ENCODE peak calls at places on chromosomes 2 and 18, in six cellular contexts. S is mesenchymal stem cell, W is H9, U is neuronal stem cell, Q is H1, O is mesendoderm. J is an unnamed sample.

GRCh38 chr2:153875801-153876466 is 4.2 kb downstream of the GALNT13 start:
- DNase-seq in S (no peak), W (no peak), U (no peak), Q (no peak), O (no peak), J (no peak)

GRCh38 chr2:168346725-168347477 is 99.5 kb upstream of the STK39 start:
- DNase-seq in S (peak; percentile 69), W (peak; percentile 69), U (peak; percentile 70), Q (peak; percentile 83), O (peak; percentile 78), J (peak; percentile 63)

GRCh38 chr2:12402440-12403139 is 314.1 kb upstream of the TRIB2 start:
- DNase-seq in S (no peak), W (no peak), U (no peak), Q (no peak), O (peak; percentile 65), J (no peak)

GRCh38 chr2:197107291-197108269 is 181.1 kb upstream of the PGAP1 start:
- DNase-seq in S (peak; percentile 95), W (no peak), U (no peak), Q (no peak), O (peak; percentile 81), J (peak; percentile 69)

GRCh38 chr2:1501991-1502390 is 88.7 kb downstream of the TPO start:
- DNase-seq in S (no peak), W (no peak), U (no peak), Q (no peak), O (no peak), J (no peak)

GRCh38 chr2:9844581-9844980 is 1.3 kb downstream of the TAF1B start:
- DNase-seq in S (peak; percentile 15), W (no peak), U (no peak), Q (no peak), O (no peak), J (peak; percentile 38)

GRCh38 chr18:5720132-5720531 is 175.2 kb downstream of the TMEM200C start:
- DNase-seq in S (no peak), W (no peak), U (no peak), Q (no peak), O (no peak), J (no peak)

GRCh38 chr2:189302274-189302948 is 122.8 kb upstream of the COL5A2 start:
- DNase-seq in S (no peak), W (no peak), U (no peak), Q (no peak), O (peak; percentile 67), J (peak; percentile 23)

GRCh38 chr18:72848534-72849237 is 19.1 kb downstream of the NETO1 start:
- DNase-seq in S (no peak), W (no peak), U (no peak), Q (no peak), O (peak; percentile 35), J (no peak)

GRCh38 chr18:2482711-2483475 is 88.4 kb downstream of the METTL4 start:
- DNase-seq in S (no peak), W (no peak), U (no peak), Q (no peak), O (no peak), J (no peak)

GRCh38 chr2:34474646-34475045 is 875.5 kb upstream of the FAM98A start:
- DNase-seq in S (no peak), W (no peak), U (no peak), Q (no peak), O (no peak), J (no peak)

GRCh38 chr2:59594671-59595222 is 958.7 kb downstream of the BCL11A start:
- DNase-seq in S (no peak), W (no peak), U (no peak), Q (no peak), O (no peak), J (no peak)

GRCh38 chr2:112583497-112584133 is 794 bp upstream of the CHCHD5 start:
- DNase-seq in S (peak; percentile 31), W (no peak), U (no peak), Q (no peak), O (no peak), J (no peak)

GRCh38 chr2:112584134-112584890 is at the start of gene CHCHD5:
- DNase-seq in S (peak; percentile 98), W (peak; percentile 95), U (peak; percentile 86), Q (peak; percentile 89), O (peak; percentile 99), J (peak; percentile 94)

GRCh38 chr2:112585400-112585799 is 991 bp downstream of the CHCHD5 start:
- DNase-seq in S (no peak), W (no peak), U (no peak), Q (no peak), O (no peak), J (no peak)

GRCh38 chr2:112585873-112586477 is 1.6 kb downstream of the CHCHD5 start:
- DNase-seq in S (no peak), W (no peak), U (no peak), Q (no peak), O (no peak), J (no peak)

GRCh38 chr2:112584891-112585250 is 462 bp downstream of the CHCHD5 start:
- DNase-seq in S (peak; percentile 15), W (no peak), U (no peak), Q (no peak), O (no peak), J (no peak)
- H3K18ac ChIP-seq in S (peak overlapping the region; percentile 97), W (peak overlapping the region; percentile 63), U (peak overlapping the region; percentile 23), Q (peak overlapping the region; percentile 100), O (peak overlapping the region; percentile 77), J (peak overlapping the region; percentile 74)

GRCh38 chr18:31651369-31651768 is 33.0 kb downstream of the B4GALT6 start:
- DNase-seq in S (no peak), W (no peak), U (no peak), Q (no peak), O (peak; percentile 23), J (no peak)

GRCh38 chr18:31649449-31649848 is 34.9 kb downstream of the B4GALT6 start:
- DNase-seq in S (no peak), W (no peak), U (no peak), Q (no peak), O (no peak), J (no peak)

GRCh38 chr18:31652875-31653274 is 31.5 kb downstream of the B4GALT6 start:
- DNase-seq in S (no peak), W (no peak), U (no peak), Q (no peak), O (no peak), J (no peak)

GRCh38 chr18:31649894-31650719 is 34.3 kb downstream of the B4GALT6 start:
- DNase-seq in S (no peak), W (no peak), U (no peak), Q (no peak), O (no peak), J (no peak)

GRCh38 chr18:31652355-31652754 is 32.0 kb downstream of the B4GALT6 start:
- DNase-seq in S (no peak), W (no peak), U (no peak), Q (no peak), O (no peak), J (no peak)
- H2BK15ac ChIP-seq in S (no peak overlapping the region), W (no peak overlapping the region), U (no peak overlapping the region), Q (no peak overlapping the region), O (no peak overlapping the region), J (no peak overlapping the region)

GRCh38 chr2:236969075-236969474 is 116.6 kb upstream of the COPS8 start:
- DNase-seq in S (no peak), W (no peak), U (no peak), Q (no peak), O (no peak), J (no peak)
- H3K18ac ChIP-seq in S (no peak overlapping the region), W (no peak overlapping the region), U (peak overlapping the region; percentile 60), Q (no peak overlapping the region), O (no peak overlapping the region), J (no peak overlapping the region)

DNA sequence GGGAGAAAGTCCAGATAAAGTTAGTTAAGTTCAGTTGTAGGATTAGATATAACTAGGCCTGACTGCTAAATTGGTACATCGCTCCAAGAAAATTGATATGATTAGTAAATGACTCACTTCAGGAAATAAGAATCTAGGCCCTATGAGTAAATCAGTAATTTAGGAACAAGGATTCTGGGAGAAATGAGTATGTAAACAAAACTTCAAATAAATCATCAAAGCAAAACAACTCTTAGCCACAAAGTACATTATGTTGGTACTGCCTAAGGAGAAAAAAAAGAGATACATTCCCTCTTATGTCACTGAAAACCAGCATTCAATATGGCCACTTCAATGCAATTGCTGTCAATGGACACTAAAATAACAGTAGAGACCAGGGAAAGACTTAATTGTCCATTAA is 529.1 kb downstream of the ZNF804A start:
- DNase-seq in S (peak; percentile 76), W (no peak), U (no peak), Q (no peak), O (no peak), J (no peak)
- H2BK15ac ChIP-seq in S (no peak overlapping the region), W (no peak overlapping the region), U (no peak overlapping the region), Q (no peak overlapping the region), O (no peak overlapping the region), J (no peak overlapping the region)

DNA sequence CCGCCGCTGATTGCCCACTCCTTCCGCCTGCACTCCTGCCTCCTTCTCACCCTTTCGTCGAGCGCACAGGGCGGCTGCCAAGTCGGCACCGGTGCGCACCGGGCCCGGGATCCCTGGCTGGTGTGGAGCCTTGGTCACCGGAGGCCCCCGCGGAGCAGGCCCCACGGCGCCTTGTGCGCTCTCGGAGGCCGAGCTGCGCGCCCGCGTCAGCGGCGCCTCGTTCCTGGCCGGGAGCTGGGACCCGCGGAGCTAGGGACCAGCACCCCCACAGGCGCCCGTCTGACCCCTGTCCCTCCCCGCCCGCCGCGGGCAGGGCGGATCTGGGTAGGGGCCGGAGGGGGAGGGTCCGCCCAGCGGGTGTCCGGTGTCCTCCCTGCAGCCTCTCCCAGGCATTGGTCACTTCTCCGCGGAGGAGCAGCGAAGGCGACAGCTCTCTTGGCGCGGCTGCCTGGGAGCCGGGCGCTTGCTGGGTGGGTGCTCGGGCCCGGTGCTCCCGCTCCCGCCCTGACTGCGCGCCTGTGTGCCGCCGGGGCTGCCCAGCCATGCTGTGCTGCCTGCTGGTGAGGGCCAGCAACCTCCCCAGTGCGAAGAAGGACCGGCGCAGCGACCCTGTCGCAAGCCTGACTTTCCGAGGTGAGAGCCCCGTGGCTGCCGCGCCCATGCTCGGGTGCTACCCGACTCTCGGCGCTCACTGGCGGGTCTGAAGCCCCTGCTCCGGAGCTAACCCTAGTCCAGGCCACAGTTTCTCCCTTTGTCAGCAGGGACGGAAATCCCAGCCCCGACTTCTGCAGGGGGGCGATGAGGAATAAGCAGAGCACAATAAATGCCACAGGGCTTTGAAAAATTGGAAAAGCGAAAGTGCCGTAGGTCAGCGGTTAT is 13.2 kb downstream of the DYSF start:
- DNase-seq in S (peak; percentile 46), W (peak; percentile 62), U (peak; percentile 54), Q (peak; percentile 72), O (peak; percentile 47), J (no peak)
- H3K18ac ChIP-seq in S (no peak overlapping the region), W (no peak overlapping the region), U (peak overlapping the region; percentile 95), Q (no peak overlapping the region), O (no peak overlapping the region), J (no peak overlapping the region)

GRCh38 chr2:52463457-52463856 is 1304.1 kb upstream of the CHAC2 start:
- DNase-seq in S (no peak), W (no peak), U (no peak), Q (no peak), O (no peak), J (no peak)
- H2BK15ac ChIP-seq in S (no peak overlapping the region), W (no peak overlapping the region), U (no peak overlapping the region), Q (no peak overlapping the region), O (no peak overlapping the region), J (no peak overlapping the region)

DNA sequence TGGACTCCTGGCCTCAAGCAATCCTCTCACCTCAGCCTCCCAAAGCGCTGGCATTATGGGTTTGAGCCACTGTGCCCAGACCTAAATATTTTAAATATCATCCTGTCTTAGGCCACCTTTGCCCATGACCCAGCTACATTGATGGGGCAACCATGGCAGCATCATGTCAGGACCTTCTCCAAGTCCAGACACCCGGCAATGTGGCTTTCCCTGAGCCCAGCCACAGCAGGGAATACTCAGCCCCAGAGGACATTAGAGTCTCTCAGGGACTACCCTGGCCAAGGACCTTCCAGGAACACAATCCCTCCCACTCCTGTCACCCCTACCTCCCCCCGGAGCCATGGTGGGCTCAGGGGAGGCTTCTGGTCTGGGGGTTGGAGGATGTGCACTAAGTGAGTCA is 72.8 kb downstream of the SMAD7 start:
- DNase-seq in S (no peak), W (no peak), U (no peak), Q (no peak), O (no peak), J (no peak)
- H3K18ac ChIP-seq in S (no peak overlapping the region), W (no peak overlapping the region), U (peak overlapping the region; percentile 46), Q (no peak overlapping the region), O (peak overlapping the region; percentile 69), J (no peak overlapping the region)

J was measured in IMR-90.